ENCODE peak calls at places on chromosomes 4 and X, in seven cellular contexts. S, U, X, H, N, Z and C are unnamed samples.

GRCh38 chr4:23337292-23337691 is 552.6 kb downstream of the PPARGC1A start:
- DNase-seq in S (no peak), U (no peak), X (no peak), H (no peak), N (no peak), Z (no peak), C (no peak)

GRCh38 chrX:42020225-42020624 is 96.9 kb upstream of the CASK start:
- DNase-seq in S (peak; percentile 15), U (no peak), X (no peak), H (no peak), N (no peak), Z (no peak), C (no peak)

GRCh38 chrX:67652581-67652980 is 108.8 kb downstream of the AR start:
- DNase-seq in S (no peak), U (no peak), X (no peak), H (no peak), N (no peak), Z (no peak), C (no peak)

GRCh38 chr4:77821775-77822174 is 2.6 kb upstream of the CNOT6L start:
- DNase-seq in S (peak; percentile 47), U (no peak), X (no peak), H (no peak), N (no peak), Z (no peak), C (no peak)

GRCh38 chrX:47047989-47048388 is 30.3 kb upstream of the RGN start:
- DNase-seq in S (peak; percentile 61), U (no peak), X (no peak), H (no peak), N (no peak), Z (no peak), C (no peak)

GRCh38 chr4:42159271-42160001 is 7.0 kb upstream of the BEND4 start:
- DNase-seq in S (no peak), U (no peak), X (no peak), H (no peak), N (no peak), Z (no peak), C (no peak)

GRCh38 chr4:156968479-156968984 is 3.1 kb downstream of the PDGFC start:
- DNase-seq in S (peak; percentile 81), U (no peak), X (no peak), H (peak; percentile 65), N (no peak), Z (peak; percentile 58), C (no peak)

GRCh38 chrX:331145-331771 is 12.7 kb upstream of the GTPBP6 start:
- DNase-seq in S (peak; percentile 27), U (no peak), X (peak; percentile 79), H (no peak), N (no peak), Z (no peak), C (no peak)

GRCh38 chr4:99835942-99836341 is 19.3 kb downstream of the DAPP1 start:
- DNase-seq in S (no peak), U (no peak), X (no peak), H (no peak), N (no peak), Z (no peak), C (no peak)

GRCh38 chr4:26985836-26986235 is 125.2 kb downstream of the STIM2 start:
- DNase-seq in S (no peak), U (no peak), X (no peak), H (no peak), N (peak; percentile 44), Z (no peak), C (no peak)

GRCh38 chrX:115350696-115351408 is 61.3 kb downstream of the LUZP4 start:
- DNase-seq in S (no peak), U (no peak), X (no peak), H (no peak), N (no peak), Z (no peak), C (no peak)

GRCh38 chr4:86935833-86936721 is 1.3 kb downstream of the AFF1 start:
- DNase-seq in S (peak; percentile 84), U (no peak), X (peak; percentile 92), H (peak; percentile 81), N (peak; percentile 88), Z (no peak), C (peak; percentile 95)

GRCh38 chr4:1644906-1645657 is 39.0 kb downstream of the FAM53A start:
- DNase-seq in S (no peak), U (no peak), X (peak; percentile 56), H (no peak), N (no peak), Z (no peak), C (no peak)

GRCh38 chr4:3347871-3348270 is 55.0 kb downstream of the RGS12 start:
- DNase-seq in S (no peak), U (no peak), X (no peak), H (no peak), N (no peak), Z (no peak), C (no peak)
- H3K4me1 ChIP-seq in S (peaks cover 15% of the 10 kb centered on the region), U (peaks cover 18% of the 10 kb centered on the region), X (no peaks in the 10 kb centered on the region), H (peaks cover 13% of the 10 kb centered on the region), N (no peaks in the 10 kb centered on the region), Z (peaks cover 4% of the 10 kb centered on the region), C (peaks cover 5% of the 10 kb centered on the region)

DNA sequence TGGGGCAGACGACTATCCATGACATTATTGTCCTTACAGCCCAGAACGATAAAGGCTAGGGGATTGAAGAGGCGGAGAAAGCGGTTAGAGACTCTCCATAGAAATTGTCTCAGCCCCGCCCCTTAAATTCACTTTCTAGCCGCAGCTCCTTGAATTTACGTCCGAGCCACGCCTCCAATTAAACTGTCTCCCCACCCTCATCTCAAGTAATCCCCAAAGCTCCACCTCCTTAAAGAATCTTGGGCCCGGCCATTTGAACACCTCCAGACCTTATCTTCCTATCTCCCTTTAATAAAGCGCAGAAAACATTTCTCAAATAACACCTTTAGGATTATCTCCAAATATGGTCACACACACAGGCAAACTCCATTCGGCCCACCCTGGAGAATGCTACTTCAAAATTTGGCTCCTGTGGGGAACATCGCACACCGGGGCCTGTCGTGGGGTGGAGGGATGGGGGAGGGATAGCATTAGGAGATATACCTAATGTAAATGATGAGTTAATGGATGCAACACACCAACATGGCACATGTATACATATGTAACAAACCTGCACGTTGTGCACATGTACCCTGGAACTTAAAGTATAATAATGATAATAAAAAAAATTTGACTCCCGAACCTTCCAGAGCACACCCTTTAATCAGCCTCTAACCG is 7.2 kb upstream of the MAGIX start:
- DNase-seq in S (peak; percentile 59), U (no peak), X (no peak), H (peak; percentile 74), N (no peak), Z (no peak), C (no peak)
- TF ChIP-seq POLR2A in S (no peak), U (no peak), X (no peak), H (no peak), N (no peak), Z (no peak), C (no peak)

DNA sequence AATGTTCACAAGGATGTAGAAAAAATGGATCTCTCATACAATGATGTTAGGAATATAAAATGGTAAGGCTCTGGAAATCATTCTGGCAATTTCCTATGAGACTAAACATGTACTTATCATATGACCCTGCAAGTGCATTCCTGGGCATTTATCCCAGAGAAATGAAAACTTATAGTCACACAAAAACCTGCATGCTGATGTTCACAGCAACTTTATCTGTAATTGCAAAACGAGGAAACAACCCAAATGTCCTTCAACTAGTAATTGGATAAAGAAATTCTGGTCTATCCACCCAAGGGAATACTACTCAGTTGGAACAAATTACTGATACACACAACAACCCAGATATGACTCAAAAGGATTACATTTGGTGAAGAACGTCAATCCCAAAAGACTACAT is 14.5 kb downstream of the ZCCHC18 start:
- DNase-seq in S (no peak), U (no peak), X (no peak), H (no peak), N (no peak), Z (no peak), C (no peak)
- H3K4me1 ChIP-seq in S (peaks cover 9% of the 10 kb centered on the region), U (no peaks in the 10 kb centered on the region), X (no peaks in the 10 kb centered on the region), H (no peaks in the 10 kb centered on the region), N (no peaks in the 10 kb centered on the region), Z (no peaks in the 10 kb centered on the region), C (no peaks in the 10 kb centered on the region)

GRCh38 chrX:12162420-12162819 is 24.1 kb downstream of the FRMPD4 start:
- DNase-seq in S (no peak), U (no peak), X (no peak), H (no peak), N (no peak), Z (no peak), C (no peak)

DNA sequence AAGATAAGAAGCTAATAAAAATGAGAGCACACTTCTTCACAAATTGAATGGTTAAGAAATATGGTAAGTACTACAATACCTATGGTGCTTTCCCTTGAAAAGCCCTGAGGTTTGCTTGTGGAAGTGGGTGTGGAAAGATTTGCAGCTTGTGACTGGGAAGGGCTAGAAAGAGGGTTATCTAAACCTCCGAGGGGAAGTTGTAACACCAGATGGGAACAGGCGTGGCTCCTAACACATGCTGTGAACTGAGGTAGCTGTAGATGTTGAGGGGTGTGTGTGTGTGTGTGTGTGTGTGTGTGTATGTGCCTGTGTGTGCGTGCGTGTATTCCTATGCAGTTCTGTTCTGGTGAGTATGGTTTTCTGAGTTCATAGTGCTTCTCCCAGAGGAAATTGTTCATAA is 21.5 kb downstream of the FRMPD4 start:
- DNase-seq in S (no peak), U (no peak), X (no peak), H (no peak), N (no peak), Z (no peak), C (no peak)
- TF ChIP-seq POLR2A in S (no peak), U (no peak), X (no peak), H (no peak), N (no peak), Z (no peak), C (no peak)

GRCh38 chr4:38082424-38083374 is 122.5 kb downstream of the PTTG2 start:
- DNase-seq in S (peak; percentile 75), U (no peak), X (no peak), H (peak; percentile 30), N (no peak), Z (no peak), C (no peak)
- H3K4me1 ChIP-seq in S (peaks cover 32% of the 10 kb centered on the region), U (peaks cover 57% of the 10 kb centered on the region), X (no peaks in the 10 kb centered on the region), H (peaks cover 24% of the 10 kb centered on the region), N (peaks cover 17% of the 10 kb centered on the region), Z (no peaks in the 10 kb centered on the region), C (peaks cover 78% of the 10 kb centered on the region)

GRCh38 chr4:48470135-48470534 is 13.0 kb upstream of the SLC10A4 start:
- DNase-seq in S (no peak), U (no peak), X (no peak), H (no peak), N (no peak), Z (no peak), C (no peak)

GRCh38 chr4:48467891-48468290 is 15.3 kb upstream of the SLC10A4 start:
- DNase-seq in S (no peak), U (no peak), X (no peak), H (no peak), N (no peak), Z (no peak), C (no peak)

GRCh38 chr4:48470570-48470969 is 12.6 kb upstream of the SLC10A4 start:
- DNase-seq in S (no peak), U (no peak), X (no peak), H (no peak), N (no peak), Z (no peak), C (no peak)

GRCh38 chr4:48475770-48476169 is 7.4 kb upstream of the SLC10A4 start:
- DNase-seq in S (no peak), U (no peak), X (no peak), H (no peak), N (no peak), Z (no peak), C (no peak)

DNA sequence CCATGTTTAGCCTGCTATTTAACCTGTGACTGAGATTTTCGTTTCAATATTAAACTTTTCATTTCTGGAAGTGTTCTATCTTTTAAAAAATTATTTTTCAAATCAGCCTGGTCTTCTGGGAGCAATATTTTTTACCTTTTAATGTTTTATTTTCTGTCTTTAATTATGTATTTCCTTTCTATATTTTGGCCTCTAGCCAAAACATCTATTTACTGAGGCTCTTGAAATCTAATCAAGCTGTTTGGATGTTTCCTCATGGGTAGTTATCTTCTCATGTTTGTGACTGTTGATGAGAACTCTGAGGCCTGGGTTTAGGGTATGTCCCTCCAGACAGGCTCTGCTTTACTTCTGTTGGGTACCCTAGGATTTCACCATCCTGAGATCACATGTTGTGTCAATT is 10.3 kb upstream of the SLC10A4 start:
- DNase-seq in S (no peak), U (no peak), X (no peak), H (no peak), N (no peak), Z (no peak), C (no peak)
- TF ChIP-seq POLR2A in S (no peak), U (no peak), X (no peak), H (no peak), N (no peak), Z (no peak), C (no peak)